ENCODE peak calls at places on chromosomes 3 and 15, in five cellular contexts. K is heart left ventricle, X is AG04450, U is H4, G is omental fat pad. B is an unnamed sample.

GRCh38 chr3:71813704-71814103 is 28.8 kb upstream of the PROK2 start:
- DNase-seq in K (no peak), X (no peak), U (no peak), G (no peak), B (no peak)

GRCh38 chr3:176724360-176724759 is 472.9 kb downstream of the TBL1XR1 start:
- DNase-seq in K (no peak), X (no peak), U (no peak), G (no peak), B (no peak)

GRCh38 chr3:12891985-12892839 is 50.8 kb upstream of the RPL32 start:
- DNase-seq in K (peak), X (peak), U (peak), G (no peak), B (peak)

GRCh38 chr15:69686626-69687025 is 234.0 kb downstream of the RPLP1 start:
- DNase-seq in K (no peak), X (no peak), U (no peak), G (no peak), B (no peak)

GRCh38 chr3:10248984-10249748 is 907 bp downstream of the TATDN2 start:
- DNase-seq in K (peak), X (no peak), U (no peak), G (no peak), B (no peak)

GRCh38 chr3:53186726-53187125 is 25.7 kb downstream of the PRKCD start:
- DNase-seq in K (no peak), X (no peak), U (no peak), G (no peak), B (no peak)

GRCh38 chr3:67640023-67640660 is 14.3 kb downstream of the SUCLG2 start:
- DNase-seq in K (no peak), X (no peak), U (no peak), G (no peak), B (no peak)

GRCh38 chr15:96125681-96126080 is 204.8 kb upstream of the NR2F2 start:
- DNase-seq in K (no peak), X (no peak), U (peak), G (no peak), B (no peak)

GRCh38 chr3:45026038-45026437 is at the start of gene CLEC3B:
- DNase-seq in K (peak), X (no peak), U (peak), G (no peak), B (no peak)

GRCh38 chr15:48993411-48993810 is 29.7 kb upstream of the SHC4 start:
- DNase-seq in K (no peak), X (no peak), U (no peak), G (no peak), B (no peak)

GRCh38 chr3:186754006-186754405 is 29.4 kb upstream of the EIF4A2 start:
- DNase-seq in K (no peak), X (no peak), U (no peak), G (no peak), B (no peak)

GRCh38 chr3:64264491-64265109 is 39.3 kb upstream of the PRICKLE2 start:
- DNase-seq in K (no peak), X (no peak), U (no peak), G (no peak), B (no peak)

GRCh38 chr3:196163687-196164493 is 47.3 kb downstream of the ZDHHC19 start:
- DNase-seq in K (peak), X (no peak), U (no peak), G (no peak), B (no peak)

GRCh38 chr3:115512565-115513410 is 110.5 kb upstream of the GAP43 start:
- DNase-seq in K (peak), X (no peak), U (peak), G (no peak), B (no peak)

GRCh38 chr15:31302778-31303433 is 23.7 kb upstream of the KLF13 start:
- DNase-seq in K (no peak), X (no peak), U (no peak), G (no peak), B (no peak)

GRCh38 chr3:144859057-144859626 is 887.5 kb downstream of the DIPK2A start:
- DNase-seq in K (no peak), X (no peak), U (no peak), G (no peak), B (no peak)

GRCh38 chr3:112001516-112001915 is 2.8 kb downstream of the TAGLN3 start:
- DNase-seq in K (no peak), X (no peak), U (no peak), G (no peak), B (no peak)

GRCh38 chr3:149670742-149671492 is 13.1 kb upstream of the WWTR1 start:
- DNase-seq in K (no peak), X (no peak), U (no peak), G (no peak), B (no peak)

GRCh38 chr15:74314897-74315438 is 52.5 kb downstream of the CYP11A1 start:
- DNase-seq in K (peak), X (no peak), U (peak), G (no peak), B (no peak)

GRCh38 chr3:127768346-127769008 is 53.8 kb downstream of the MGLL start:
- DNase-seq in K (no peak), X (peak), U (peak), G (no peak), B (peak)

GRCh38 chr3:15630646-15631350 is 29.3 kb downstream of the BTD start:
- DNase-seq in K (no peak), X (no peak), U (peak), G (no peak), B (no peak)

GRCh38 chr3:70849911-70850699 is 537.7 kb upstream of the MDFIC2 start:
- DNase-seq in K (no peak), X (peak), U (peak), G (no peak), B (peak)

GRCh38 chr3:177679568-177680441 is 482.5 kb upstream of the TBL1XR1 start:
- DNase-seq in K (no peak), X (no peak), U (peak), G (peak), B (no peak)

GRCh38 chr3:128502712-128503111 is 9.7 kb upstream of the GATA2 start:
- DNase-seq in K (no peak), X (no peak), U (no peak), G (no peak), B (no peak)

GRCh38 chr15:60844431-60845174 is 365.7 kb upstream of the ICE2 start:
- DNase-seq in K (no peak), X (no peak), U (no peak), G (no peak), B (no peak)

GRCh38 chr3:96852849-96853248 is 38.5 kb downstream of the EPHA6 start:
- DNase-seq in K (no peak), X (no peak), U (no peak), G (no peak), B (no peak)

GRCh38 chr15:28103831-28104230 is 4.7 kb upstream of the OCA2 start:
- DNase-seq in K (no peak), X (no peak), U (no peak), G (no peak), B (no peak)

GRCh38 chr3:27428446-27428845 is 55.7 kb downstream of the SLC4A7 start:
- DNase-seq in K (no peak), X (no peak), U (no peak), G (no peak), B (no peak)

GRCh38 chr3:43855674-43856299 is 165.0 kb downstream of the ABHD5 start:
- DNase-seq in K (peak), X (peak), U (peak), G (no peak), B (peak)

GRCh38 chr3:72273615-72274014 is 488.7 kb upstream of the PROK2 start:
- DNase-seq in K (no peak), X (peak), U (peak), G (no peak), B (peak)

GRCh38 chr3:76349715-76350480 is 564.5 kb upstream of the ZNF717 start:
- DNase-seq in K (no peak), X (no peak), U (no peak), G (no peak), B (no peak)

GRCh38 chr15:65377976-65378366 is at the start of gene IGDCC3:
- DNase-seq in K (no peak), X (no peak), U (no peak), G (no peak), B (no peak)

GRCh38 chr15:41791970-41792637 is 17.8 kb downstream of the MAPKBP1 start:
- DNase-seq in K (no peak), X (no peak), U (no peak), G (no peak), B (no peak)

GRCh38 chr3:111392911-111393351 is 149.1 kb upstream of the CD96 start:
- DNase-seq in K (no peak), X (no peak), U (peak), G (no peak), B (no peak)

GRCh38 chr15:65963911-65964482 is 94.7 kb downstream of the RAB11A start:
- DNase-seq in K (no peak), X (no peak), U (no peak), G (no peak), B (no peak)

GRCh38 chr15:59169337-59169736 is 37.3 kb upstream of the LDHAL6B start:
- DNase-seq in K (no peak), X (peak), U (peak), G (no peak), B (peak)

GRCh38 chr3:107620534-107620933 is 97.8 kb downstream of the BBX start:
- DNase-seq in K (no peak), X (no peak), U (no peak), G (no peak), B (no peak)

GRCh38 chr3:116445291-116445841 is at the start of gene LSAMP:
- DNase-seq in K (no peak), X (no peak), U (no peak), G (peak), B (no peak)

GRCh38 chr3:72049300-72049699 is 264.4 kb upstream of the PROK2 start:
- DNase-seq in K (no peak), X (no peak), U (no peak), G (no peak), B (no peak)

GRCh38 chr3:39108309-39108708 is 829 bp downstream of the TTC21A start:
- DNase-seq in K (no peak), X (no peak), U (no peak), G (no peak), B (no peak)

B was measured in AG09309.